ENCODE peak calls at places on chromosomes 3 and 15, in seven cellular contexts. U is H9, R is IMR-90, Q is H1, O is mesendoderm, N is trophoblast cell, A is mesenchymal stem cell. H is an unnamed sample.

GRCh38 chr3:172034786-172035685 is 4.3 kb upstream of the FNDC3B start:
- DNase-seq in U (peak; percentile 77), R (peak; percentile 33), Q (peak; percentile 58), O (peak; percentile 81), N (peak; percentile 70), A (peak; percentile 37), H (no peak)

GRCh38 chr15:40075298-40076044 is 33.2 kb downstream of the BMF start:
- DNase-seq in U (no peak), R (no peak), Q (no peak), O (no peak), N (no peak), A (peak; percentile 60), H (no peak)

GRCh38 chr3:13749063-13749764 is 130.7 kb downstream of the WNT7A start:
- DNase-seq in U (no peak), R (no peak), Q (no peak), O (no peak), N (peak; percentile 76), A (no peak), H (no peak)

GRCh38 chr3:148815736-148816135 is 11.9 kb upstream of the CPB1 start:
- DNase-seq in U (no peak), R (no peak), Q (no peak), O (no peak), N (no peak), A (no peak), H (no peak)

GRCh38 chr3:138375446-138375845 is 27.1 kb downstream of the MRAS start:
- DNase-seq in U (no peak), R (no peak), Q (no peak), O (no peak), N (no peak), A (no peak), H (no peak)

GRCh38 chr15:89361451-89362202 is 27.0 kb upstream of the POLG start:
- DNase-seq in U (peak; percentile 89), R (peak; percentile 52), Q (peak; percentile 91), O (peak; percentile 83), N (peak; percentile 88), A (peak; percentile 63), H (peak; percentile 82)

GRCh38 chr15:70210538-70210937 is 112.8 kb upstream of the TLE3 start:
- DNase-seq in U (peak; percentile 28), R (no peak), Q (no peak), O (no peak), N (no peak), A (no peak), H (no peak)

GRCh38 chr15:71198846-71199245 is 83.6 kb downstream of the THSD4 start:
- DNase-seq in U (no peak), R (peak; percentile 32), Q (no peak), O (no peak), N (no peak), A (no peak), H (no peak)

GRCh38 chr3:129892857-129893615 is 475 bp downstream of the TMCC1 start:
- DNase-seq in U (peak; percentile 65), R (no peak), Q (peak; percentile 83), O (peak; percentile 86), N (peak; percentile 70), A (peak; percentile 56), H (peak; percentile 72)

GRCh38 chr3:189049458-189050231 is 122.1 kb upstream of the TPRG1 start:
- DNase-seq in U (peak; percentile 33), R (no peak), Q (peak; percentile 57), O (peak; percentile 38), N (peak; percentile 52), A (no peak), H (no peak)

GRCh38 chr15:31306426-31307269 is 20.0 kb upstream of the KLF13 start:
- DNase-seq in U (peak; percentile 98), R (no peak), Q (peak; percentile 88), O (peak; percentile 85), N (no peak), A (no peak), H (peak; percentile 90)

GRCh38 chr15:31307270-31308184 is 19.1 kb upstream of the KLF13 start:
- DNase-seq in U (no peak), R (no peak), Q (peak; percentile 49), O (no peak), N (no peak), A (no peak), H (no peak)

GRCh38 chr15:31306036-31306425 is 20.6 kb upstream of the KLF13 start:
- DNase-seq in U (no peak), R (no peak), Q (no peak), O (no peak), N (no peak), A (no peak), H (no peak)

GRCh38 chr15:31309893-31310606 is 16.6 kb upstream of the KLF13 start:
- DNase-seq in U (no peak), R (no peak), Q (peak; percentile 35), O (no peak), N (no peak), A (no peak), H (no peak)

GRCh38 chr15:31308185-31308639 is 18.4 kb upstream of the KLF13 start:
- DNase-seq in U (no peak), R (no peak), Q (peak; percentile 58), O (no peak), N (no peak), A (no peak), H (no peak)
- H2AK5ac ChIP-seq in U (no peak overlapping the region), R (no peak overlapping the region), Q (no peak overlapping the region), O (no peak overlapping the region), N (no peak overlapping the region), A (no peak overlapping the region), H (peak overlapping the region; percentile 97)

GRCh38 chr3:142259359-142259758 is 34.0 kb upstream of the GK5 start:
- DNase-seq in U (no peak), R (no peak), Q (no peak), O (no peak), N (no peak), A (no peak), H (peak; percentile 65)
- H4K8ac ChIP-seq in U (no peak overlapping the region), R (no peak overlapping the region), Q (no peak overlapping the region), O (no peak overlapping the region), N (no peak overlapping the region), A (no peak overlapping the region), H (no peak overlapping the region)

DNA sequence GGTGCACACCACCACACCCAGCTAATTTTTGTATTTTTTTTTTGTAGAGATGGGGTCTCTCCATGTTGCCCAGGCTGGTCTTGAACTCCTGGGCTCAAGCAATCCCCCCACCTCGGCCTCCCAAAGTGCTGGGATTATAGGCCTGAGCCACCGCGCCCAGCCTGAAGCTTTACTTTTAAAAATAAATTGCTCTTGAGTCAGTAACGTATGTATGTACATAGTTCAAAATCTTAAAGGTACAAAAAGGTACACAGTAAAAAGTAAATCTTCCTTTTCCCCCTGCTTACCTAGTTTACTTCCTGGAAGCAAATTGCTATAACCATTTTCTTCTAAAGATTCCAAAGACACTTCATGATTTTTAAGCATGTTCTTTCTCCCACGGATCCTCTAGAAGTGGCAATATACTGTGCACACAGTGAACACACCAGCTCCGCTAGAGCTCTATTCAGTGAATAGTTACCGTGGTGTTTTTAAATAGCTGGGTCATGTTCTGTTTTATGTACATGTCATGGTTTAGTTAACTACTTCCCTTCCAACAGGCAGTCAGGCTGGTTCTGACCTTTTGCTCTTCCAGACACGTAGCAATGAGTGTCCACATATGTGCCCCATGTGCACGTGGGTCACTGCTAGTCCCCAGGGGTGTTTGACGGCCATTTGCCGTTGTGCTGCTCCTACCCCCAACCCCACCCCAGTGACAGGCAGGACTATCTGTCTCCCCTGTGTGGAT is 82.1 kb downstream of the EEFSEC start:
- DNase-seq in U (no peak), R (peak; percentile 15), Q (no peak), O (no peak), N (peak; percentile 22), A (peak; percentile 51), H (no peak)
- H2AK5ac ChIP-seq in U (no peak overlapping the region), R (no peak overlapping the region), Q (no peak overlapping the region), O (no peak overlapping the region), N (peak overlapping the region; percentile 84), A (no peak overlapping the region), H (no peak overlapping the region)

GRCh38 chr3:45781271-45781670 is 15.1 kb downstream of the SLC6A20 start:
- DNase-seq in U (no peak), R (no peak), Q (no peak), O (no peak), N (no peak), A (no peak), H (no peak)
- H4K8ac ChIP-seq in U (no peak overlapping the region), R (no peak overlapping the region), Q (no peak overlapping the region), O (no peak overlapping the region), N (no peak overlapping the region), A (no peak overlapping the region), H (no peak overlapping the region)

DNA sequence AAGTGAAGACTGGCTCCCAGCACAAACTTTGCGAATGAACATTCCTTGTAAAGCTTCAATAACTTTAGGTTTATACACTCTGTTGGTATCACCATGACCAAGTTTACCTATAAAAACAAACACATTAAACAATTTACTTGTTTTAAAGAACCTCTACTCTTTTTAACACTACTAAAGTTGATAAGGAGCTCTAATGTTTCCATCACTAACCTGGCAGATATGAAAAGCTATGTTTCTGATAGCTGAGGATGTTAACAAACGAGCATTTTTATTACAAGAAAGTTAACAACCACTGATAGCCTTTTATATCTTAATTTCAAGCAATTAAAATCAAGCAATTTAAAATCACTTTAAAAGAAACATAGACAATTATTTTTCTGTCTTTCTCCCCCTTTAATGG is 80.8 kb downstream of the HERC1 start:
- DNase-seq in U (no peak), R (no peak), Q (no peak), O (no peak), N (no peak), A (no peak), H (no peak)
- H2AK5ac ChIP-seq in U (no peak overlapping the region), R (no peak overlapping the region), Q (no peak overlapping the region), O (no peak overlapping the region), N (no peak overlapping the region), A (no peak overlapping the region), H (no peak overlapping the region)

GRCh38 chr3:19420159-19420558 is 271.8 kb downstream of the KCNH8 start:
- DNase-seq in U (no peak), R (no peak), Q (no peak), O (no peak), N (no peak), A (no peak), H (no peak)
- H4K8ac ChIP-seq in U (no peak overlapping the region), R (no peak overlapping the region), Q (no peak overlapping the region), O (no peak overlapping the region), N (no peak overlapping the region), A (no peak overlapping the region), H (no peak overlapping the region)

DNA sequence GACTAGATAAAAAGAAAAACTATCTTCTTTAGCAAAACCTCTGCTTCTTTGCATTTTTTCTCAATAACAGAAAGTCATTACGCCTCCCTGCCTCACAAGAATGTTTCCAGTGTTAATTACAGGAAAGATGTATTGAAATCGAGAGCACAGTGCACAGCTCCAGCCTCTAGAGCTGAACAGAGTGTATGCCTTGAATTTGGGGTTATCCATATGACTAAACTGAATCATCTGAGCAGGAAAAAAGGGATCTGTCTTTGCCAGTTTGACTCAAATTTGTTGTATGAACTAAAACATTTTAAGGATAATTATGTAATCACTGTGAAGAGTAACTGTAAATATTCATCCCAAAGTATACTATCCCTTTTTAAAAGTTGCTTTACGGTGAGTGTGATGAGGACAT is 149.1 kb upstream of the CGNL1 start:
- DNase-seq in U (no peak), R (no peak), Q (no peak), O (no peak), N (no peak), A (no peak), H (peak; percentile 18)
- H2AK5ac ChIP-seq in U (no peak overlapping the region), R (no peak overlapping the region), Q (no peak overlapping the region), O (no peak overlapping the region), N (no peak overlapping the region), A (no peak overlapping the region), H (no peak overlapping the region)